ENCODE peak calls at places on chromosomes 12 and 14, in ten cellular contexts. One of them, this sample, is unnamed.

GRCh38 chr14:85479771-85480170 is 50.2 kb upstream of the FLRT2 start:
- DNase-seq in CD8-positive, alpha-beta T cell: no peak
- DNase-seq in PC-3: no peak
- DNase-seq in thoracic aorta: no peak
- DNase-seq in fibroblast of lung: no peak
- DNase-seq in SK-N-SH: no peak
- DNase-seq in IMR-90: no peak
- DNase-seq in HCT116: no peak
- DNase-seq in GM12865: no peak
- DNase-seq in pancreas: no peak
- DNase-seq in this sample: no peak

GRCh38 chr12:121711925-121712461 is 559 bp upstream of the TMEM120B start:
- DNase-seq in thoracic aorta: no peak
- DNase-seq in HCT116: no peak
- DNase-seq in pancreas: peak; percentile 55
- DNase-seq in GM12865: peak; percentile 50
- DNase-seq in CD8-positive, alpha-beta T cell: no peak
- DNase-seq in fibroblast of lung: peak; percentile 12
- DNase-seq in PC-3: peak; percentile 48
- DNase-seq in SK-N-SH: no peak
- DNase-seq in IMR-90: no peak
- DNase-seq in this sample: no peak

GRCh38 chr12:27820564-27820963 is 40.5 kb upstream of the MANSC4 start:
- DNase-seq in thoracic aorta: no peak
- DNase-seq in CD8-positive, alpha-beta T cell: no peak
- DNase-seq in IMR-90: no peak
- DNase-seq in HCT116: no peak
- DNase-seq in SK-N-SH: no peak
- DNase-seq in fibroblast of lung: no peak
- DNase-seq in pancreas: no peak
- DNase-seq in GM12865: no peak
- DNase-seq in PC-3: no peak
- DNase-seq in this sample: no peak

GRCh38 chr14:26163761-26164160 is 434.1 kb downstream of the NOVA1 start:
- DNase-seq in thoracic aorta: no peak
- DNase-seq in pancreas: no peak
- DNase-seq in IMR-90: peak; percentile 20
- DNase-seq in HCT116: no peak
- DNase-seq in fibroblast of lung: peak; percentile 60
- DNase-seq in SK-N-SH: no peak
- DNase-seq in GM12865: no peak
- DNase-seq in PC-3: peak; percentile 43
- DNase-seq in CD8-positive, alpha-beta T cell: no peak
- DNase-seq in this sample: no peak

GRCh38 chr12:552466-552865 is 92.7 kb downstream of the B4GALNT3 start:
- DNase-seq in pancreas: no peak
- DNase-seq in IMR-90: no peak
- DNase-seq in CD8-positive, alpha-beta T cell: no peak
- DNase-seq in HCT116: no peak
- DNase-seq in fibroblast of lung: no peak
- DNase-seq in SK-N-SH: no peak
- DNase-seq in GM12865: no peak
- DNase-seq in PC-3: no peak
- DNase-seq in thoracic aorta: no peak
- DNase-seq in this sample: no peak

GRCh38 chr12:21771311-21771710 is 3.2 kb downstream of the KCNJ8 start:
- DNase-seq in GM12865: no peak
- DNase-seq in HCT116: no peak
- DNase-seq in SK-N-SH: no peak
- DNase-seq in fibroblast of lung: no peak
- DNase-seq in thoracic aorta: no peak
- DNase-seq in pancreas: no peak
- DNase-seq in PC-3: peak; percentile 24
- DNase-seq in IMR-90: peak; percentile 74
- DNase-seq in CD8-positive, alpha-beta T cell: no peak
- DNase-seq in this sample: no peak

GRCh38 chr14:50791201-50791600 is 39.8 kb downstream of the NIN start:
- DNase-seq in pancreas: no peak
- DNase-seq in SK-N-SH: no peak
- DNase-seq in HCT116: no peak
- DNase-seq in fibroblast of lung: no peak
- DNase-seq in IMR-90: no peak
- DNase-seq in CD8-positive, alpha-beta T cell: no peak
- DNase-seq in thoracic aorta: no peak
- DNase-seq in PC-3: no peak
- DNase-seq in GM12865: peak; percentile 69
- DNase-seq in this sample: no peak

GRCh38 chr14:79375336-79375735 is 836.0 kb downstream of the DIO2 start:
- DNase-seq in thoracic aorta: no peak
- DNase-seq in GM12865: no peak
- DNase-seq in PC-3: no peak
- DNase-seq in HCT116: no peak
- DNase-seq in SK-N-SH: peak; percentile 6
- DNase-seq in IMR-90: no peak
- DNase-seq in fibroblast of lung: no peak
- DNase-seq in pancreas: no peak
- DNase-seq in CD8-positive, alpha-beta T cell: no peak
- DNase-seq in this sample: no peak

GRCh38 chr14:76917158-76917596 is 91.0 kb downstream of the LRRC74A start:
- DNase-seq in pancreas: no peak
- DNase-seq in fibroblast of lung: peak; percentile 82
- DNase-seq in HCT116: peak; percentile 81
- DNase-seq in SK-N-SH: peak; percentile 67
- DNase-seq in CD8-positive, alpha-beta T cell: no peak
- DNase-seq in PC-3: peak; percentile 85
- DNase-seq in IMR-90: peak; percentile 84
- DNase-seq in GM12865: peak; percentile 35
- DNase-seq in thoracic aorta: no peak
- DNase-seq in this sample: no peak

GRCh38 chr12:116202433-116202832 is 75.1 kb downstream of the MED13L start:
- DNase-seq in CD8-positive, alpha-beta T cell: no peak
- DNase-seq in PC-3: no peak
- DNase-seq in GM12865: no peak
- DNase-seq in thoracic aorta: no peak
- DNase-seq in pancreas: no peak
- DNase-seq in SK-N-SH: no peak
- DNase-seq in IMR-90: no peak
- DNase-seq in HCT116: no peak
- DNase-seq in fibroblast of lung: peak; percentile 18
- DNase-seq in this sample: no peak

GRCh38 chr14:60514378-60515243 is 5.7 kb downstream of the SIX6 start:
- DNase-seq in CD8-positive, alpha-beta T cell: no peak
- DNase-seq in PC-3: peak; percentile 25
- DNase-seq in fibroblast of lung: no peak
- DNase-seq in pancreas: no peak
- DNase-seq in IMR-90: no peak
- DNase-seq in HCT116: no peak
- DNase-seq in GM12865: no peak
- DNase-seq in thoracic aorta: no peak
- DNase-seq in SK-N-SH: peak; percentile 90
- DNase-seq in this sample: no peak
- TF ChIP-seq CTCF in CD8-positive, alpha-beta T cell: peak; percentile 30
- TF ChIP-seq CTCF in PC-3: no peak
- TF ChIP-seq CTCF in fibroblast of lung: no peak
- TF ChIP-seq CTCF in pancreas: peak; percentile 29
- TF ChIP-seq CTCF in IMR-90: peak; percentile 45
- TF ChIP-seq CTCF in HCT116: no peak
- TF ChIP-seq CTCF in GM12865: no peak
- TF ChIP-seq CTCF in thoracic aorta: peak; percentile 26
- TF ChIP-seq CTCF in SK-N-SH: peak; percentile 56
- TF ChIP-seq CTCF in this sample: no peak

DNA sequence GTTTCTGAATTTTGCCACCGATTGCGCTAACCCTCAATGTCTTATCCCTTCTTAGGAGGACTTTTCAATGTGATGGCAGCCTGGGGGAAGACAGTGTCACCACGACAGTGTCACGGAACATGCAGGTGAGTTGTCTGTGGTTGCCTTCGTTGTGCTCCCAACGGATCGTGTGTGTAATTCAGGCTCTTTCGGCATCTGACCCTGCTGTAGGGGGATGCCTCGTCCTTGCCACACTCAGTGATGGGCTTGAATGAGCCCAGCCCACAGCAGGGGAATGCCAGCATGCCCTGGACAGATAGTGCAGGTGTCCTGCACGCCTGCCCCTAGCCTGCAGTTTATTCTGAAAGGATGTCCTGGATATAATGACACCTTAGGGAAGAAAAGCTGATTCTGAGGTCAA is 123.8 kb upstream of the RTL1 start:
- DNase-seq in HCT116: no peak
- DNase-seq in CD8-positive, alpha-beta T cell: no peak
- DNase-seq in IMR-90: no peak
- DNase-seq in pancreas: no peak
- DNase-seq in fibroblast of lung: no peak
- DNase-seq in thoracic aorta: no peak
- DNase-seq in PC-3: no peak
- DNase-seq in SK-N-SH: no peak
- DNase-seq in GM12865: no peak
- DNase-seq in this sample: no peak
- TF ChIP-seq CTCF in HCT116: no peak
- TF ChIP-seq CTCF in CD8-positive, alpha-beta T cell: no peak
- TF ChIP-seq CTCF in IMR-90: no peak
- TF ChIP-seq CTCF in pancreas: no peak
- TF ChIP-seq CTCF in fibroblast of lung: no peak
- TF ChIP-seq CTCF in thoracic aorta: no peak
- TF ChIP-seq CTCF in PC-3: no peak
- TF ChIP-seq CTCF in SK-N-SH: no peak
- TF ChIP-seq CTCF in GM12865: no peak
- TF ChIP-seq CTCF in this sample: no peak

GRCh38 chr12:9319044-9319841 is 111.0 kb upstream of the PZP start:
- DNase-seq in fibroblast of lung: peak; percentile 30
- DNase-seq in PC-3: no peak
- DNase-seq in SK-N-SH: peak; percentile 29
- DNase-seq in HCT116: no peak
- DNase-seq in IMR-90: no peak
- DNase-seq in pancreas: no peak
- DNase-seq in thoracic aorta: no peak
- DNase-seq in GM12865: peak; percentile 20
- DNase-seq in CD8-positive, alpha-beta T cell: no peak
- DNase-seq in this sample: no peak
- TF ChIP-seq CTCF in fibroblast of lung: peak; percentile 15
- TF ChIP-seq CTCF in PC-3: no peak
- TF ChIP-seq CTCF in SK-N-SH: peak; percentile 17
- TF ChIP-seq CTCF in HCT116: peak; percentile 6
- TF ChIP-seq CTCF in IMR-90: no peak
- TF ChIP-seq CTCF in pancreas: no peak
- TF ChIP-seq CTCF in thoracic aorta: no peak
- TF ChIP-seq CTCF in GM12865: peak; percentile 32
- TF ChIP-seq CTCF in CD8-positive, alpha-beta T cell: no peak
- TF ChIP-seq CTCF in this sample: no peak

GRCh38 chr12:100158535-100158934 is 15.9 kb upstream of the BLTP3B start:
- DNase-seq in GM12865: no peak
- DNase-seq in SK-N-SH: no peak
- DNase-seq in HCT116: no peak
- DNase-seq in pancreas: no peak
- DNase-seq in PC-3: no peak
- DNase-seq in fibroblast of lung: no peak
- DNase-seq in IMR-90: no peak
- DNase-seq in CD8-positive, alpha-beta T cell: no peak
- DNase-seq in thoracic aorta: no peak
- DNase-seq in this sample: no peak
- TF ChIP-seq CTCF in GM12865: no peak
- TF ChIP-seq CTCF in SK-N-SH: no peak
- TF ChIP-seq CTCF in HCT116: no peak
- TF ChIP-seq CTCF in pancreas: no peak
- TF ChIP-seq CTCF in PC-3: no peak
- TF ChIP-seq CTCF in fibroblast of lung: no peak
- TF ChIP-seq CTCF in IMR-90: no peak
- TF ChIP-seq CTCF in CD8-positive, alpha-beta T cell: no peak
- TF ChIP-seq CTCF in thoracic aorta: no peak
- TF ChIP-seq CTCF in this sample: no peak

GRCh38 chr14:23299986-23300686 is 2.5 kb downstream of the PPP1R3E start:
- DNase-seq in fibroblast of lung: no peak
- DNase-seq in GM12865: no peak
- DNase-seq in HCT116: no peak
- DNase-seq in thoracic aorta: no peak
- DNase-seq in IMR-90: no peak
- DNase-seq in CD8-positive, alpha-beta T cell: no peak
- DNase-seq in PC-3: no peak
- DNase-seq in SK-N-SH: no peak
- DNase-seq in pancreas: no peak
- DNase-seq in this sample: no peak

GRCh38 chr14:23299186-23299521 is 3.5 kb downstream of the PPP1R3E start:
- DNase-seq in thoracic aorta: no peak
- DNase-seq in fibroblast of lung: no peak
- DNase-seq in GM12865: no peak
- DNase-seq in HCT116: no peak
- DNase-seq in IMR-90: no peak
- DNase-seq in PC-3: no peak
- DNase-seq in SK-N-SH: no peak
- DNase-seq in pancreas: no peak
- DNase-seq in CD8-positive, alpha-beta T cell: no peak
- DNase-seq in this sample: no peak

GRCh38 chr14:23300687-23301223 is 1.9 kb downstream of the PPP1R3E start:
- DNase-seq in fibroblast of lung: no peak
- DNase-seq in pancreas: peak; percentile 50
- DNase-seq in PC-3: peak; percentile 29
- DNase-seq in SK-N-SH: no peak
- DNase-seq in HCT116: no peak
- DNase-seq in GM12865: no peak
- DNase-seq in CD8-positive, alpha-beta T cell: no peak
- DNase-seq in thoracic aorta: no peak
- DNase-seq in IMR-90: peak; percentile 13
- DNase-seq in this sample: no peak

GRCh38 chr14:23297878-23298277 is 4.8 kb downstream of the PPP1R3E start:
- DNase-seq in thoracic aorta: no peak
- DNase-seq in SK-N-SH: no peak
- DNase-seq in CD8-positive, alpha-beta T cell: no peak
- DNase-seq in GM12865: no peak
- DNase-seq in fibroblast of lung: no peak
- DNase-seq in PC-3: no peak
- DNase-seq in IMR-90: no peak
- DNase-seq in pancreas: no peak
- DNase-seq in HCT116: no peak
- DNase-seq in this sample: no peak

DNA sequence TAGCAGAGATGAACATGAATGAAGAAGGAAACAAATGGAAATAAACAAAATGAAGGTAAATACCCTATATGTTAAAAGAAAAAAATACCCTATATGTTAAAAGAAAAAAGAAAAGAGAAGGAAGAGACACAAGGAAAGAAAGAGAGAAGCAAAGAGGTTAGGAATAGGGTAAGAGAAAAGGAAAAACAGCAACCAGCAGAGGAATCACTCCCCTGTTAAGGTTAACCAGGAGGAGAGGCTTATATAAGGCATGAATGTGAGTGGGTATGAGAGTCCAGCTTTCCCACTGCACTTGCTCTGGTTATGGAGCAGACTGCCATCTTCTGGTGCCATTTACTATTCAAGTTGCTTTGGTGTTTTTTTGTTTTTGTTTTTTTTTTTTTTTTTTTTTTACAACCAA is 3.1 kb downstream of the PPP1R3E start:
- DNase-seq in SK-N-SH: no peak
- DNase-seq in GM12865: peak; percentile 60
- DNase-seq in HCT116: no peak
- DNase-seq in PC-3: peak; percentile 36
- DNase-seq in pancreas: no peak
- DNase-seq in fibroblast of lung: peak; percentile 80
- DNase-seq in thoracic aorta: no peak
- DNase-seq in IMR-90: peak; percentile 70
- DNase-seq in CD8-positive, alpha-beta T cell: no peak
- DNase-seq in this sample: no peak
- TF ChIP-seq CTCF in SK-N-SH: peak; percentile 53
- TF ChIP-seq CTCF in GM12865: peak; percentile 23
- TF ChIP-seq CTCF in HCT116: peak; percentile 16
- TF ChIP-seq CTCF in PC-3: peak; percentile 56
- TF ChIP-seq CTCF in pancreas: no peak
- TF ChIP-seq CTCF in fibroblast of lung: peak; percentile 13
- TF ChIP-seq CTCF in thoracic aorta: no peak
- TF ChIP-seq CTCF in IMR-90: peak; percentile 53
- TF ChIP-seq CTCF in CD8-positive, alpha-beta T cell: no peak
- TF ChIP-seq CTCF in this sample: no peak

This sample was measured in coronary artery.